ENCODE peak calls at places on chromosomes 6 and 20, in eight cellular contexts. E is osteoblast, D is pancreas, P is fibroblast of mammary gland, F is colonic mucosa, U is spleen, S is mesothelial cell of epicardium, C is stomach. I is an unnamed sample.

GRCh38 chr6:46734867-46735719 is at the start of gene PLA2G7:
- DNase-seq in S (peak), F (no peak), E (peak), P (peak), C (no peak), D (peak), U (peak), I (no peak)

GRCh38 chr6:4772750-4773149 is 3.5 kb upstream of the CDYL start:
- DNase-seq in S (no peak), U (no peak), F (no peak), P (no peak), E (no peak), C (no peak), D (no peak), I (no peak)

GRCh38 chr6:109526905-109527628 is 44.0 kb upstream of the ZBTB24 start:
- DNase-seq in S (no peak), U (no peak), P (peak), F (peak), C (peak), D (peak), E (peak), I (no peak)

GRCh38 chr6:131924881-131925474 is 26.2 kb downstream of the CCN2 start:
- DNase-seq in F (no peak), P (peak), E (no peak), U (no peak), D (no peak), S (no peak), C (no peak), I (no peak)

GRCh38 chr6:33781105-33781975 is 7.6 kb downstream of the LEMD2 start:
- DNase-seq in U (no peak), S (no peak), D (no peak), C (no peak), E (peak), P (no peak), F (no peak), I (no peak)

GRCh38 chr6:87127737-87128136 is 27.6 kb upstream of the ZNF292 start:
- DNase-seq in F (no peak), U (no peak), E (no peak), D (no peak), C (no peak), P (no peak), S (no peak), I (no peak)

GRCh38 chr6:122452509-122452908 is 19.1 kb downstream of the SERINC1 start:
- DNase-seq in F (no peak), E (no peak), C (no peak), D (no peak), P (no peak), S (no peak), U (no peak), I (no peak)

GRCh38 chr6:10190042-10190441 is 224.8 kb downstream of the TFAP2A start:
- DNase-seq in C (no peak), U (no peak), E (no peak), S (no peak), P (no peak), D (no peak), F (no peak), I (no peak)

GRCh38 chr6:55819811-55820210 is 55.6 kb downstream of the BMP5 start:
- DNase-seq in S (no peak), F (no peak), P (peak), C (no peak), E (no peak), D (no peak), U (no peak), I (no peak)

GRCh38 chr6:165799736-165800135 is 136.7 kb upstream of the PDE10A start:
- DNase-seq in E (no peak), C (no peak), S (no peak), U (no peak), P (peak), D (no peak), F (no peak), I (no peak)

GRCh38 chr20:50295345-50295744 is 104.7 kb downstream of the CEBPB start:
- DNase-seq in E (peak), C (no peak), P (no peak), U (no peak), D (no peak), S (no peak), F (no peak), I (no peak)

GRCh38 chr6:41728073-41728936 is 7.1 kb downstream of the TFEB start:
- DNase-seq in E (peak), P (no peak), F (peak), U (peak), S (no peak), D (no peak), C (peak), I (no peak)

GRCh38 chr20:50226093-50226974 is 35.7 kb downstream of the CEBPB start:
- DNase-seq in C (no peak), D (peak), E (peak), U (no peak), F (peak), S (no peak), P (peak), I (no peak)

GRCh38 chr6:57173056-57173885 is 1.1 kb downstream of the BAG2 start:
- DNase-seq in F (peak), P (no peak), C (no peak), S (no peak), U (peak), D (peak), E (peak), I (no peak)

GRCh38 chr20:9660236-9660868 is 146.0 kb downstream of the LAMP5 start:
- DNase-seq in P (peak), U (no peak), S (peak), E (no peak), D (no peak), F (no peak), C (no peak), I (no peak)

GRCh38 chr6:46263709-46264091 is 92.9 kb upstream of the ENPP5 start:
- DNase-seq in D (no peak), U (no peak), S (no peak), F (no peak), E (no peak), C (no peak), P (peak), I (no peak)

GRCh38 chr20:41408986-41409385 is 42.4 kb upstream of the EMILIN3 start:
- DNase-seq in P (no peak), E (no peak), D (no peak), U (no peak), C (no peak), S (no peak), F (no peak), I (no peak)

GRCh38 chr20:52833901-52834300 is 138.3 kb upstream of the TSHZ2 start:
- DNase-seq in D (no peak), S (no peak), C (no peak), U (no peak), F (no peak), E (no peak), P (no peak), I (no peak)

GRCh38 chr6:36120979-36121706 is 9.2 kb upstream of the MAPK13 start:
- DNase-seq in C (peak), U (peak), F (peak), S (no peak), D (no peak), P (peak), E (no peak), I (peak)

GRCh38 chr6:7219310-7219709 is 93.7 kb downstream of the SSR1 start:
- DNase-seq in P (peak), C (peak), F (no peak), E (peak), D (no peak), S (no peak), U (no peak), I (no peak)

GRCh38 chr20:18284805-18285533 is 3.4 kb upstream of the ZNF133 start:
- DNase-seq in E (peak), S (no peak), U (no peak), P (peak), C (no peak), F (no peak), D (no peak), I (no peak)

GRCh38 chr6:80332013-80332412 is 225.5 kb downstream of the BCKDHB start:
- DNase-seq in D (no peak), F (no peak), C (no peak), P (no peak), E (no peak), U (no peak), S (no peak), I (no peak)

GRCh38 chr6:152188011-152188410 is 380.5 kb downstream of the ESR1 start:
- DNase-seq in U (no peak), F (no peak), E (no peak), D (no peak), C (no peak), P (no peak), S (no peak), I (no peak)

GRCh38 chr20:45055056-45055455 is 45.9 kb downstream of the KCNS1 start:
- DNase-seq in F (no peak), U (no peak), E (no peak), C (no peak), S (no peak), D (no peak), P (no peak), I (no peak)

GRCh38 chr6:114747995-114748625 is 405.3 kb upstream of the HS3ST5 start:
- DNase-seq in C (peak), E (peak), P (peak), F (peak), D (peak), S (peak), U (no peak), I (no peak)

GRCh38 chr6:144266091-144266649 is 19.0 kb upstream of the UTRN start:
- DNase-seq in E (peak), F (peak), U (no peak), P (peak), D (peak), S (peak), C (peak), I (no peak)

GRCh38 chr6:6748001-6748400 is 159.5 kb downstream of the LY86 start:
- DNase-seq in P (no peak), D (no peak), F (no peak), E (no peak), C (no peak), S (no peak), U (no peak), I (no peak)

GRCh38 chr6:117976030-117976651 is 69.1 kb downstream of the SLC35F1 start:
- DNase-seq in E (no peak), C (no peak), U (no peak), F (peak), S (no peak), P (peak), D (no peak), I (no peak)

GRCh38 chr20:12482661-12483060 is 526.1 kb upstream of the SPTLC3 start:
- DNase-seq in F (no peak), S (no peak), D (no peak), E (no peak), P (peak), U (no peak), C (no peak), I (no peak)

GRCh38 chr6:49909508-49910047 is 43.2 kb upstream of the CRISP1 start:
- DNase-seq in U (no peak), P (no peak), F (no peak), C (no peak), E (no peak), D (no peak), S (no peak), I (no peak)

GRCh38 chr6:44932651-44933091 is 395.5 kb upstream of the RUNX2 start:
- DNase-seq in U (no peak), P (no peak), E (no peak), C (no peak), S (no peak), D (no peak), F (no peak), I (no peak)

GRCh38 chr6:150567360-150567759 is 32.3 kb upstream of the PLEKHG1 start:
- DNase-seq in P (no peak), F (peak), D (no peak), S (no peak), U (no peak), C (no peak), E (no peak), I (no peak)

GRCh38 chr6:1607557-1608221 is 2.0 kb upstream of the FOXC1 start:
- DNase-seq in S (no peak), E (peak), C (no peak), P (no peak), D (no peak), U (no peak), F (no peak), I (no peak)

GRCh38 chr20:58921564-58921963 is 59.5 kb upstream of the NELFCD start:
- DNase-seq in P (no peak), C (no peak), F (no peak), U (no peak), D (no peak), S (no peak), E (no peak), I (no peak)

DNA sequence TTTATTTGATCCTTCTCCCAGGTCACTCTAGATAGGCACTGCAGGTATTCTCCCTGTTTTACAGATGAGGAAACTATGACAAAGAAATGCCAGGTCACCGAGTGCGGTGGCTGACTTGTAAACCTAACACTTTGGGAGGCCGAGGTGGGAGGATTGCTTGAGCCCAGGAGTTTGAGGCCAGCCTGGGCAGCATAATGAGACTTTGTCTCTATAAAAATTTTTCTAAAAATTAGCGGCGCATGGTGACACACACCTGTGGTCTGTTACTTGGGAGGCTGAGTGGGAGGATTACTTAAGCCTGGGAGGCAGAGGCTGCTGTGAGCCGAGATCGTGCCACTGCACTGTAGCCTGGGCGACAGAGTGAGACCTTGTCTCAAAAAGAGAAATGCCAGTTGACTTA is 5.1 kb downstream of the RALGAPB start:
- DNase-seq in U (no peak), C (no peak), D (no peak), S (no peak), F (no peak), P (no peak), E (no peak), I (no peak)
- TF ChIP-seq CTCF in U (no peak), C (no peak), D (no peak), S (no peak), F (no peak), P (no peak), E (no peak), I (no peak)

GRCh38 chr6:127517698-127518097 is 1.4 kb downstream of the MTCL3 start:
- DNase-seq in F (no peak), U (no peak), D (no peak), S (no peak), P (no peak), E (no peak), C (no peak), I (no peak)

GRCh38 chr6:127514396-127515227 is 4.5 kb downstream of the MTCL3 start:
- DNase-seq in D (peak), U (peak), C (no peak), F (peak), S (no peak), P (peak), E (peak), I (no peak)

GRCh38 chr6:127516676-127517273 is 2.4 kb downstream of the MTCL3 start:
- DNase-seq in E (peak), U (no peak), D (no peak), S (no peak), P (peak), C (no peak), F (peak), I (no peak)

GRCh38 chr6:127515234-127515793 is 3.8 kb downstream of the MTCL3 start:
- DNase-seq in D (no peak), C (no peak), F (no peak), E (peak), U (no peak), P (peak), S (no peak), I (no peak)

GRCh38 chr6:127515794-127516675 is 3.1 kb downstream of the MTCL3 start:
- DNase-seq in P (peak), S (peak), U (peak), E (peak), D (peak), C (peak), F (peak), I (peak)
- TF ChIP-seq CTCF in P (no peak), S (no peak), U (no peak), E (no peak), D (no peak), C (no peak), F (no peak), I (no peak)

GRCh38 chr20:3250091-3250504 is 11.1 kb upstream of the SLC4A11 start:
- DNase-seq in U (peak), P (no peak), C (no peak), E (peak), D (no peak), S (no peak), F (no peak), I (no peak)
- TF ChIP-seq CTCF in U (no peak), P (peak), C (no peak), E (no peak), D (no peak), S (no peak), F (no peak), I (no peak)

GRCh38 chr20:8132015-8132631 is at the start of gene PLCB1:
- DNase-seq in E (peak), F (peak), D (peak), S (peak), P (peak), C (peak), U (peak), I (peak)
- TF ChIP-seq CTCF in E (peak), F (peak), D (peak), S (peak), P (peak), C (no peak), U (peak), I (peak)

GRCh38 chr6:18533793-18534192 is 146.6 kb downstream of the RNF144B start:
- DNase-seq in C (no peak), F (no peak), D (no peak), S (no peak), E (no peak), P (no peak), U (no peak), I (no peak)

GRCh38 chr6:18530201-18530600 is 143.1 kb downstream of the RNF144B start:
- DNase-seq in S (no peak), U (no peak), F (no peak), D (no peak), C (no peak), E (no peak), P (no peak), I (no peak)

DNA sequence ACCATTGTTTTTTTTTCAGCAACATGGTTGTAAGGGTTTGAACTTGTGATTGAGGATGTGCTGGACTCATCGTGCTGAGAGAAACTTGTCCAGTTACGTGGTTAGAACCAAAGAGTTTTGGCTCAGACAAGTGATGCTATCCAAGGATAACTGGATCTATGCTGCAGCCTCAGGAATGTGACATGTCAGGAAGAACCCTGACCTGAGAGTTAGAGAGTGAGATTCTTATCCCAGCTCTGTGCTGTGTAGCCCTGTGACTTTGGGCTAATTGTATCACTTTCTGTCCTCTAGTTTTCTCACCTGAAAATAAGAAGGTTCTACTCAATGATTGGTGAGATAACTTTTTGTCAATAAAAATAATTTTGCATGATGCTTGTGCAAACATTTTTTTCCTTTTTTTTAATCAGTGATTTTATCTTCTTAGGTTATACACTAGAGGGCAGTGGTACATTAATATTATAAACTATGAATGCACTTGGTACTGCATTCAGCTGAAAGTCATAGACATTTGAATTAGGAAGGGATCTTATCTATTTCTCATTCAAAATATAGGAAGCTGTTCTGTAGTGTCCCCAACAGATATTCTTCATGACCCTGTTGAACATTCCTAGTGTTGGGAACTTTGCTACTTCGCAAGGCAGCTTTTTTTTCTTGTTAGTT is 141.1 kb downstream of the RNF144B start:
- DNase-seq in S (no peak), P (peak), D (no peak), C (no peak), F (no peak), E (no peak), U (no peak), I (no peak)
- TF ChIP-seq CTCF in S (peak), P (peak), D (no peak), C (no peak), F (no peak), E (peak), U (no peak), I (no peak)

GRCh38 chr6:32087574-32088486 is 21.3 kb downstream of the TNXB start:
- DNase-seq in E (peak), U (peak), P (peak), F (peak), D (peak), C (peak), S (peak), I (peak)
- TF ChIP-seq CTCF in E (no peak), U (peak), P (peak), F (peak), D (peak), C (no peak), S (no peak), I (peak)

GRCh38 chr20:35135867-35136586 is 11.1 kb downstream of the EDEM2 start:
- DNase-seq in F (no peak), P (peak), S (no peak), U (no peak), E (no peak), C (no peak), D (no peak), I (no peak)
- TF ChIP-seq CTCF in F (no peak), P (no peak), S (no peak), U (no peak), E (no peak), C (no peak), D (no peak), I (no peak)

GRCh38 chr20:23995905-23996666 is 7.5 kb upstream of the GGTLC1 start:
- DNase-seq in D (no peak), U (no peak), P (peak), S (peak), C (peak), F (peak), E (peak), I (peak)
- TF ChIP-seq CTCF in D (peak), U (peak), P (peak), S (peak), C (no peak), F (peak), E (peak), I (peak)